ENCODE peak calls at places on chromosomes 5 and 9, in five cellular contexts. I is GM10248, N is adrenal gland, E is fibroblast of villous mesenchyme, Z is glutamatergic neuron. V is an unnamed sample.

GRCh38 chr5:78806544-78806943 is 158.0 kb upstream of the LHFPL2 start:
- DNase-seq in I (no peak), N (no peak), E (peak), Z (no peak), V (peak)

GRCh38 chr9:129338701-129339445 is 160.8 kb upstream of the IER5L start:
- DNase-seq in I (no peak), N (no peak), E (peak), Z (no peak), V (peak)

GRCh38 chr5:133927616-133928180 is 40.7 kb downstream of the C5orf15 start:
- DNase-seq in I (no peak), N (no peak), E (no peak), Z (no peak), V (no peak)

GRCh38 chr9:76588320-76588719 is 129.3 kb downstream of the GCNT1 start:
- DNase-seq in I (no peak), N (no peak), E (no peak), Z (no peak), V (no peak)

GRCh38 chr5:43157068-43157467 is 35.0 kb upstream of the NIM1K start:
- DNase-seq in I (no peak), N (no peak), E (no peak), Z (no peak), V (no peak)

GRCh38 chr5:163350083-163350482 is 87.3 kb upstream of the CCNG1 start:
- DNase-seq in I (no peak), N (no peak), E (peak), Z (no peak), V (peak)

GRCh38 chr5:67648201-67648671 is 451.6 kb upstream of the CD180 start:
- DNase-seq in I (no peak), N (peak), E (peak), Z (no peak), V (peak)

GRCh38 chr9:36461341-36461740 is 61.3 kb upstream of the RNF38 start:
- DNase-seq in I (no peak), N (no peak), E (no peak), Z (no peak), V (peak)

GRCh38 chr9:133991211-133991921 is 758 bp downstream of the VAV2 start:
- DNase-seq in I (no peak), N (peak), E (no peak), Z (no peak), V (peak)

GRCh38 chr5:9059920-9060691 is 485.8 kb downstream of the SEMA5A start:
- DNase-seq in I (no peak), N (peak), E (peak), Z (no peak), V (peak)

GRCh38 chr9:134891016-134891589 is 10.5 kb downstream of the FCN2 start:
- DNase-seq in I (no peak), N (peak), E (no peak), Z (no peak), V (no peak)

GRCh38 chr9:696332-697090 is 145.0 kb upstream of the DMRT1 start:
- DNase-seq in I (no peak), N (peak), E (peak), Z (no peak), V (peak)

GRCh38 chr9:128927731-128928411 is 7.1 kb downstream of the PHYHD1 start:
- DNase-seq in I (peak), N (peak), E (peak), Z (peak), V (peak)

GRCh38 chr5:137589185-137589584 is 90.1 kb upstream of the SPOCK1 start:
- DNase-seq in I (no peak), N (no peak), E (no peak), Z (no peak), V (no peak)

GRCh38 chr5:148733601-148734438 is 79.5 kb upstream of the HTR4 start:
- DNase-seq in I (peak), N (peak), E (peak), Z (peak), V (peak)

GRCh38 chr9:93625000-93625399 is 48.6 kb downstream of the PHF2 start:
- DNase-seq in I (no peak), N (no peak), E (no peak), Z (no peak), V (peak)

GRCh38 chr5:1724822-1725602 is 74.6 kb downstream of the MRPL36 start:
- DNase-seq in I (no peak), N (no peak), E (peak), Z (no peak), V (peak)

GRCh38 chr5:154038241-154038603 is 488 bp downstream of the FAM114A2 start:
- DNase-seq in I (peak), N (peak), E (peak), Z (no peak), V (no peak)
- TF ChIP-seq CTCF in I (no peak), N (no peak), E (no peak), Z (no peak), V (no peak)

GRCh38 chr9:13292158-13292557 is 12.7 kb upstream of the MPDZ start:
- DNase-seq in I (no peak), N (no peak), E (no peak), Z (no peak), V (no peak)

GRCh38 chr9:13292782-13293181 is 13.3 kb upstream of the MPDZ start:
- DNase-seq in I (no peak), N (no peak), E (no peak), Z (no peak), V (no peak)

GRCh38 chr9:13296972-13297371 is 17.5 kb upstream of the MPDZ start:
- DNase-seq in I (no peak), N (no peak), E (no peak), Z (no peak), V (no peak)

GRCh38 chr9:13295556-13295955 is 16.1 kb upstream of the MPDZ start:
- DNase-seq in I (no peak), N (no peak), E (no peak), Z (no peak), V (no peak)

GRCh38 chr9:13291718-13292117 is 12.2 kb upstream of the MPDZ start:
- DNase-seq in I (no peak), N (no peak), E (no peak), Z (no peak), V (no peak)
- TF ChIP-seq CTCF in I (no peak), N (no peak), E (peak), Z (peak), V (peak)

DNA sequence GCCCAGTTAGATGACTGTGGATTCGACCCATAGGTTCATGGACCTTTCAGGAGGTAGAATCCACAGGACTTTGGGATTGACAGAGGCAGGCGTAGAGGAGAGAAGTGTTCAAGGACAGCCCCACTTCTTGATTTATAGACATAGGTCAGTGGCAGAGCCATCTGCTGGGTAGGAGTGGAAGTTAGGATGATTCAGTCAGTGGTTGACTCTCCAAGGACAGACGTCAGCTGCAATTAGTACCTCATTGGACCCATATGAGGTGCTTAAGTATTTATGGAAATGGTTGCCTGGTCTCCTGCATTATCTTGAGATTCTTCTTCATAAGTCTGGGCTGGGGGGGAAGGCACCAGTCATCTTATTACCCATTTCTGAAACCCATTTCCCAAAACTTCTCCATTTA is 70.9 kb downstream of the SH3RF2 start:
- DNase-seq in I (no peak), N (peak), E (peak), Z (no peak), V (peak)
- TF ChIP-seq CTCF in I (no peak), N (no peak), E (no peak), Z (no peak), V (no peak)

GRCh38 chr5:157528036-157528632 is 47.4 kb downstream of the ADAM19 start:
- DNase-seq in I (no peak), N (no peak), E (peak), Z (no peak), V (peak)
- TF ChIP-seq CTCF in I (no peak), N (no peak), E (no peak), Z (no peak), V (no peak)

V was measured in cardiac fibroblast.